ENCODE peak calls at places on chromosomes 1 and 21, in eight cellular contexts. V, X, N, M, W, Q, O and C are unnamed samples.

GRCh38 chr1:182301026-182301436 is 90.6 kb downstream of the GLUL start:
- DNase-seq in V (no peak), X (no peak), N (no peak), M (no peak), W (peak; percentile 31), Q (no peak), O (no peak), C (no peak)

GRCh38 chr1:87766737-87767136 is 438.1 kb downstream of the LMO4 start:
- DNase-seq in V (no peak), X (peak; percentile 43), N (peak; percentile 54), M (no peak), W (no peak), Q (no peak), O (peak; percentile 44), C (no peak)

GRCh38 chr1:173409613-173410012 is 67.5 kb upstream of the PRDX6 start:
- DNase-seq in V (peak; percentile 97), X (peak; percentile 90), N (no peak), M (peak; percentile 66), W (peak; percentile 73), Q (no peak), O (peak; percentile 94), C (no peak)

GRCh38 chr1:218397752-218398339 is 52.7 kb downstream of the TGFB2 start:
- DNase-seq in V (peak; percentile 57), X (peak; percentile 32), N (peak; percentile 53), M (no peak), W (no peak), Q (no peak), O (peak; percentile 83), C (no peak)

GRCh38 chr1:222821239-222821638 is 6.4 kb downstream of the DISP1 start:
- DNase-seq in V (no peak), X (peak; percentile 2), N (no peak), M (no peak), W (no peak), Q (no peak), O (no peak), C (no peak)

GRCh38 chr1:151494741-151495281 is 16.4 kb upstream of the CGN start:
- DNase-seq in V (peak; percentile 79), X (peak; percentile 79), N (peak; percentile 92), M (no peak), W (peak; percentile 37), Q (no peak), O (peak; percentile 92), C (no peak)

GRCh38 chr1:19398309-19398760 is 86.2 kb downstream of the SLC66A1 start:
- DNase-seq in V (peak; percentile 94), X (peak; percentile 100), N (no peak), M (no peak), W (no peak), Q (no peak), O (peak; percentile 55), C (no peak)

GRCh38 chr1:225468270-225469020 is 40.6 kb upstream of the LBR start:
- DNase-seq in V (no peak), X (no peak), N (no peak), M (no peak), W (peak; percentile 31), Q (no peak), O (no peak), C (no peak)

GRCh38 chr1:164796916-164797315 is 237.9 kb downstream of the PBX1 start:
- DNase-seq in V (no peak), X (no peak), N (no peak), M (no peak), W (no peak), Q (no peak), O (no peak), C (no peak)

GRCh38 chr1:38858833-38859560 is 575 bp downstream of the RRAGC start:
- DNase-seq in V (peak; percentile 48), X (peak; percentile 61), N (peak; percentile 76), M (peak; percentile 85), W (peak; percentile 80), Q (no peak), O (peak; percentile 81), C (peak; percentile 75)

GRCh38 chr1:58905126-58905490 is 121.3 kb upstream of the JUN start:
- DNase-seq in V (no peak), X (no peak), N (no peak), M (no peak), W (no peak), Q (no peak), O (no peak), C (no peak)

GRCh38 chr1:58903450-58904298 is 119.8 kb upstream of the JUN start:
- DNase-seq in V (peak; percentile 97), X (peak; percentile 96), N (peak; percentile 81), M (peak; percentile 96), W (peak; percentile 95), Q (peak; percentile 39), O (peak; percentile 87), C (peak; percentile 86)

GRCh38 chr1:58904299-58905125 is 120.7 kb upstream of the JUN start:
- DNase-seq in V (no peak), X (no peak), N (no peak), M (no peak), W (no peak), Q (no peak), O (no peak), C (no peak)

GRCh38 chr1:58901008-58901407 is 117.2 kb upstream of the JUN start:
- DNase-seq in V (no peak), X (no peak), N (peak; percentile 63), M (no peak), W (no peak), Q (no peak), O (peak; percentile 61), C (no peak)

GRCh38 chr1:58902830-58903229 is 119.0 kb upstream of the JUN start:
- DNase-seq in V (no peak), X (no peak), N (no peak), M (no peak), W (no peak), Q (no peak), O (no peak), C (no peak)
- H3K4me3 ChIP-seq in V (no peak overlapping the region), X (peak overlapping the region; percentile 58), N (peak overlapping the region; percentile 63), M (peak overlapping the region; percentile 59), W (peak overlapping the region; percentile 71), Q (no peak overlapping the region), O (peak overlapping the region; percentile 78), C (peak overlapping the region; percentile 82)

GRCh38 chr21:43211085-43212071 is 42.6 kb downstream of the CRYAA start:
- DNase-seq in V (no peak), X (no peak), N (no peak), M (peak; percentile 82), W (peak; percentile 25), Q (no peak), O (no peak), C (no peak)
- H3K4me3 ChIP-seq in V (no peak overlapping the region), X (no peak overlapping the region), N (no peak overlapping the region), M (no peak overlapping the region), W (no peak overlapping the region), Q (no peak overlapping the region), O (no peak overlapping the region), C (no peak overlapping the region)

GRCh38 chr1:15578921-15579682 is 5.7 kb downstream of the AGMAT start:
- DNase-seq in V (no peak), X (no peak), N (no peak), M (no peak), W (peak; percentile 72), Q (peak; percentile 7), O (no peak), C (no peak)
- H3K4me3 ChIP-seq in V (no peak overlapping the region), X (no peak overlapping the region), N (no peak overlapping the region), M (no peak overlapping the region), W (peak overlapping the region; percentile 21), Q (no peak overlapping the region), O (no peak overlapping the region), C (no peak overlapping the region)

GRCh38 chr1:207218512-207219352 is 102.7 kb upstream of the CD55 start:
- DNase-seq in V (peak; percentile 8), X (no peak), N (no peak), M (peak; percentile 50), W (no peak), Q (no peak), O (peak; percentile 68), C (no peak)
- H3K4me3 ChIP-seq in V (no peak overlapping the region), X (no peak overlapping the region), N (no peak overlapping the region), M (peak overlapping the region; percentile 13), W (no peak overlapping the region), Q (no peak overlapping the region), O (no peak overlapping the region), C (no peak overlapping the region)

GRCh38 chr1:59520759-59521442 is 224.0 kb downstream of the FGGY start:
- DNase-seq in V (peak; percentile 85), X (peak; percentile 25), N (no peak), M (no peak), W (no peak), Q (no peak), O (no peak), C (peak; percentile 4)
- H3K4me3 ChIP-seq in V (no peak overlapping the region), X (no peak overlapping the region), N (no peak overlapping the region), M (no peak overlapping the region), W (no peak overlapping the region), Q (no peak overlapping the region), O (no peak overlapping the region), C (no peak overlapping the region)

GRCh38 chr1:39895731-39896480 is 5.8 kb downstream of the MYCL start:
- DNase-seq in V (no peak), X (peak; percentile 24), N (no peak), M (no peak), W (no peak), Q (no peak), O (no peak), C (no peak)

GRCh38 chr1:39896909-39897685 is 4.6 kb downstream of the MYCL start:
- DNase-seq in V (peak; percentile 52), X (peak; percentile 41), N (no peak), M (no peak), W (no peak), Q (no peak), O (no peak), C (no peak)

GRCh38 chr1:39898648-39899603 is 2.8 kb downstream of the MYCL start:
- DNase-seq in V (peak; percentile 84), X (peak; percentile 54), N (peak; percentile 58), M (peak; percentile 57), W (peak; percentile 77), Q (no peak), O (peak; percentile 47), C (no peak)

GRCh38 chr1:39899611-39900538 is 1.8 kb downstream of the MYCL start:
- DNase-seq in V (no peak), X (no peak), N (no peak), M (no peak), W (no peak), Q (no peak), O (no peak), C (no peak)

DNA sequence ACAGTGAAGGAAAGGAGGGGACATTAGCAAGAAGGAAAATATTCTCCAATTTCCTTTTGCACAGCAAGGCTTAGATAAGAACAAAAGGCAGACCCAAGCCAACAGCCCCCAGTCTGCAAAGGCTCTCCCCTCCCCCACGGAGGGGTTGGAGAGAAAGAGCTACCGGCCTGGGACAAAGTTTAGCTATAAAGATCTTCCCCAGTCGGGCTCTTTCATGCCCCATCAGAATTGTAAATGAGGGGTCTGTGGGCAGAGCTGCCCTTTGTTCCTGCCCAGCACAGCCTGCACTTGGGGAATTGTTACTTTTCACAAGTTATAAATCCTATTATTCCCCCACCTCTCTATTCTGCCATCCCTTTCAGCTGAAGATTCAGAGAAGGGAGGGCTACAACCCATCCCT is 3.6 kb downstream of the MYCL start:
- DNase-seq in V (no peak), X (no peak), N (no peak), M (no peak), W (no peak), Q (no peak), O (no peak), C (no peak)
- H3K4me3 ChIP-seq in V (no peak overlapping the region), X (no peak overlapping the region), N (no peak overlapping the region), M (no peak overlapping the region), W (no peak overlapping the region), Q (no peak overlapping the region), O (no peak overlapping the region), C (no peak overlapping the region)

DNA sequence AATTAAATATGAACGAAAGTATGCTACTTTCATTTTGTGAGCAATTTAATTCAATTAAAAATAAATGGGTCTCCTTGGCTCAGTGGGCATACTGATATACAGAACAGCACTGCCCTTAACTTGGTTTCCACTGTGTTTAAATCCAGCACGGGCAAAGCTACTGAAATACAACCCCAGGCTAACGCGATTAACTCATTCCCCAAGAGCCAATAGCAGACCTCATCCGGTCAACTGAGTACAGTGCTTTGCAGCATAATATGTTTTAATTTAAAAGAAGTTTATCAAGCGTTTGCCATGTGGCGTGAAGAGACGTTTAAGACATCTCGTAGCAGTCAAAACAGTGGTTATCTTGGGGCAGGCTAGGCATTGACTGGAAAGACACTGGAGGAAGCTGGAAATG is 118.6 kb downstream of the PROX1 start:
- DNase-seq in V (peak; percentile 25), X (no peak), N (no peak), M (no peak), W (no peak), Q (no peak), O (no peak), C (no peak)
- H3K4me3 ChIP-seq in V (no peak overlapping the region), X (no peak overlapping the region), N (no peak overlapping the region), M (no peak overlapping the region), W (no peak overlapping the region), Q (no peak overlapping the region), O (no peak overlapping the region), C (no peak overlapping the region)